ENCODE peak calls at places on chromosomes 11 and 22, in four cellular contexts. T is fibroblast of lung, U is mammary epithelial cell, S is tibial artery. C is an unnamed sample.

GRCh38 chr11:102656528-102656927 is 31.4 kb upstream of the MMP20 start:
- DNase-seq in S (no peak), U (no peak), T (no peak), C (no peak)

GRCh38 chr11:121293276-121293569 is 652 bp downstream of the SC5D start:
- DNase-seq in T (peak), U (no peak), S (no peak), C (peak)

GRCh38 chr22:43384863-43385262 is 27.0 kb upstream of the MPPED1 start:
- DNase-seq in S (no peak), T (no peak), U (no peak), C (no peak)

GRCh38 chr11:66322732-66323427 is 6.0 kb upstream of the CD248 start:
- DNase-seq in T (peak), U (no peak), S (peak), C (no peak)

GRCh38 chr11:10918698-10919097 is 60.8 kb upstream of the ZBED5 start:
- DNase-seq in S (no peak), U (peak), T (no peak), C (no peak)

GRCh38 chr11:11607772-11608171 is 14.0 kb downstream of the GALNT18 start:
- DNase-seq in T (no peak), U (peak), S (no peak), C (no peak)

GRCh38 chr11:120546312-120547205 is 35.0 kb downstream of the GRIK4 start:
- DNase-seq in U (peak), T (peak), S (peak), C (peak)

GRCh38 chr11:65355013-65355775 is 643 bp downstream of the TIGD3 start:
- DNase-seq in T (no peak), U (no peak), S (no peak), C (no peak)

GRCh38 chr22:27780161-27780575 is 21.4 kb downstream of the MN1 start:
- DNase-seq in S (peak), U (no peak), T (no peak), C (no peak)

GRCh38 chr22:29205598-29206371 is at the start of gene EMID1:
- DNase-seq in U (no peak), S (no peak), T (no peak), C (no peak)

GRCh38 chr11:41404109-41404508 is 55.3 kb downstream of the LRRC4C start:
- DNase-seq in S (no peak), U (no peak), T (no peak), C (no peak)

GRCh38 chr11:44623716-44624491 is 58.4 kb downstream of the CD82 start:
- DNase-seq in T (no peak), S (no peak), U (no peak), C (no peak)

DNA sequence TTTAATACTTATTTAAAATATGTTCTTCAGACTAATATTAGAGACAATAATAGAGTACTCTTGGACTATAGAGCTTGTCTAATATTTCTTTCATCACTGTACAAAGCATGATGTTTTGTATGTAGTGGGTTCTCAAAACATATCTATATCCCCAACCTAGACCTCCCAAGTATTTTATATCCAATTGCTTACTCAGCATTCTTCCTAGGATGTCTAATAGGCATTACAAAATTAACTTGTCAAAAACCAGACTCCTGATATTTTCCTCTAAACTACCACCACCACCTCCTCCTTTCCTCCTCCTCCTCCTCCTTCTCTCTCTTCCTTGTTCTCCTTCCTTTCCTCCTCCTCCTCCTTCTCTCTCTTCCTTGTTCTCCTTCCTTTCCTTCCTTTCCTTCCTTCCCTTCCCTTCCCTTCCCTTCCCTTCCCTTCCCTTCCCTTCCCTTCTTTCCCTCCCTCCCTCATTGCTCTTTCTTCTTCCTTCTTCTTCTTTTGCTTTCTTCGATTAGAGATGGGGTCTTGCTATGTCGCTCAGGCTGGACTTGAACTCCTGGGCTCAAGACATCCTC is 21.3 kb downstream of the BCO2 start:
- DNase-seq in U (no peak), T (no peak), S (no peak), C (no peak)
- H3K27ac ChIP-seq in U (peak), T (no peak), S (no peak), C (no peak)

DNA sequence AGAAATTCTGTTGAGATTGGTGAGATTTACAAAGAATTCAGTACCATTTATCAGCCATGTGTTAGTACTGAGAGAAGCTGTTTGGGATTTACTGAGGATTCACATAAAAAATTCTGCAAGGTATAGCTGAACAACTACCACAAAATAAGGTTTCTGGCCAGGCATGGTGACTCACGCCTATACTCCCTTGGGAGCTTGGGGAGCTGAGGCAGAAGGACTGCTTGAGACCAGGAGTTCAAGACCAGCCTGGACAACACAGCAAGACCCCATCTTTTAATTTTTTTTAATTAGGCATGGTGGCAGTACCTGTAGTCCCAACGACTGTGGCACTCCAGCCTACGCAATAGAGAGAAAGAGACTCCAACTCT is 86.7 kb downstream of the SIK3 start:
- DNase-seq in U (no peak), S (no peak), T (no peak), C (peak)
- H3K27ac ChIP-seq in U (peak), S (no peak), T (peak), C (peak)

GRCh38 chr11:9533053-9533452 is 40.4 kb upstream of the WEE1 start:
- DNase-seq in S (no peak), U (no peak), T (no peak), C (no peak)
- H3K27ac ChIP-seq in S (peak), U (no peak), T (no peak), C (no peak)

GRCh38 chr11:68535098-68535497 is 74.5 kb downstream of the PPP6R3 start:
- DNase-seq in T (no peak), U (no peak), S (no peak), C (no peak)
- H3K27ac ChIP-seq in T (no peak), U (no peak), S (no peak), C (no peak)

DNA sequence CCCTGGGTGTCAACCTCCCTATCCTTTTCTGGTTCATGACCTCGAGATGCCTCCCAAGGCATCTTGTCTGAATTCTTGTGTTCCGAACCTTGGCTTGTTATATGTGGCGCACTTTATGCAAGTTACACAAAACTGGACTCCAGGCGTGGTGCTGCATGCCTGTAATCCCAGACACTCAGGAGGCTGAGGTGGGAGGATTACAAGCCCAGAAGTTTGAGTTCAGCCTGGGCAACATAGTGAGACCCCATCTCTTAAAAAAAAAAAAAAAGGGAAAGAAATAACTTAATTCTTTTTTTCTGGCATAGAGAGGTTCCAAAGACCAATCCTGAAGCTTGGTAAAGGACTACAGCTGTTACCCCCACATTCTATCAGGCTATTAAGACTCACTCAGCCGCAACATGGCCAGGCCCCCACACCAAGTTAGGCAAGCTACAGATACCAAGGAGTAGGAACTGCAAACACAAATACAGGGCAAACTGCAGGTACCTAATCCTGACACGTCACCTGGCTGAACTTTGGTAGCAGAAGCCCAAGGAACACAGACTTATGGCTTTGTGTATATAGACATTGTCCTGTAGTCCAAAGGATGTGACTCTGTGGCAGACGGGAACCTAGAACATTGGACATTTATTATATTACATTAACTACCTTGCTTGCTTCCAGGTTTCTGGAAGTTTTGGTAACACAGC is 1.3 kb downstream of the C11orf24 start:
- DNase-seq in S (no peak), U (no peak), T (no peak), C (no peak)
- H3K27ac ChIP-seq in S (peak), U (peak), T (peak), C (peak)

GRCh38 chr11:94734563-94735275 is 33.4 kb upstream of the AMOTL1 start:
- DNase-seq in U (no peak), S (no peak), T (no peak), C (no peak)
- H3K27ac ChIP-seq in U (no peak), S (no peak), T (no peak), C (no peak)

DNA sequence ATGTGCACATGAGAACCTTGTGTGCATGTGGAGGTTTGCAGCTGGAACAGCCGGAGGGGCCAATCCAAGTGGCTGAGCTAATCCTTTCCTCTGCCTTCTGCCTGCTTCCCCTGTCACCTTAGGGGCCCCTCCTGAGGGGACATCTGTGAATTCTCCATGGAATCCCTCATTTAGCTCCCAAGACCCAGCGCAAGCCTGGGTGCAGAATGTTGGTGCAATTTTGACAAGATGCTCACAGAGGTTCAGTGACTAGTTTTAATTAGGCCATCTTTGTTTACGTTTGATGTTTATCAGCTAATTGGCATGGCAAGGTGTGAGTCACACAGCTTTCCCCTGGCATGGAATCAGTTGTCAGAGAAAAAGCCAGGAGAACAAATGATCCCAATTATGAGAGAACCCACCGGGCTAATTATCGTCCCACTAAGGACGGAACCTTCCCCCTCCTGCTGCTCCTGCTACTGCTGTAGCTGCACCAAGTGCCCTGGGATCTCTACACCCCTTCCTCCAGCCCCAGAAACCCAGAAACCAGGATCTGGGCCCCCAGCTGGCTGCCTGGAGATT is 63.6 kb upstream of the PAX6 start:
- DNase-seq in T (no peak), U (peak), S (no peak), C (no peak)
- H3K27ac ChIP-seq in T (no peak), U (no peak), S (no peak), C (no peak)

GRCh38 chr11:113534625-113535024 is 59.4 kb upstream of the DRD2 start:
- DNase-seq in T (no peak), S (no peak), U (no peak), C (no peak)

GRCh38 chr11:113533425-113533698 is 58.2 kb upstream of the DRD2 start:
- DNase-seq in U (no peak), T (no peak), S (no peak), C (no peak)

GRCh38 chr11:113542420-113542819 is 67.2 kb upstream of the DRD2 start:
- DNase-seq in U (no peak), S (no peak), T (no peak), C (no peak)

GRCh38 chr11:113540416-113541330 is 65.5 kb upstream of the DRD2 start:
- DNase-seq in S (no peak), U (no peak), T (no peak), C (no peak)

GRCh38 chr11:113538801-113539200 is 63.6 kb upstream of the DRD2 start:
- DNase-seq in T (no peak), S (no peak), U (no peak), C (no peak)
- H3K27ac ChIP-seq in T (no peak), S (no peak), U (no peak), C (no peak)

GRCh38 chr11:729492-730074 is 17.7 kb upstream of the TALDO1 start:
- DNase-seq in S (no peak), T (no peak), U (no peak), C (no peak)
- H3K27ac ChIP-seq in S (no peak), T (no peak), U (no peak), C (no peak)

C was measured in brain microvascular endothelial cell.